ENCODE peak calls at places on chromosomes 2 and 18, in five cellular contexts. One of them, this sample, is unnamed.
A peak's percentile ranks its signal among the peaks of the same experiment; 100 is the strongest.

GRCh38 chr2:202736826-202737225 is 102.1 kb downstream of the FAM117B start:
- DNase-seq in body of pancreas: no peak
- DNase-seq in tibial artery: no peak
- DNase-seq in AG09319: no peak
- DNase-seq in endothelial cell: no peak
- DNase-seq in this sample: no peak

GRCh38 chr2:233831011-233831721 is 23.2 kb downstream of the HJURP start:
- DNase-seq in endothelial cell: no peak
- DNase-seq in body of pancreas: no peak
- DNase-seq in tibial artery: no peak
- DNase-seq in AG09319: no peak
- DNase-seq in this sample: no peak

GRCh38 chr18:24656571-24656971 is 196.1 kb downstream of the HRH4 start:
- DNase-seq in AG09319: no peak
- DNase-seq in body of pancreas: no peak
- DNase-seq in endothelial cell: no peak
- DNase-seq in tibial artery: no peak
- DNase-seq in this sample: no peak

GRCh38 chr2:69731147-69731546 is 10.8 kb upstream of the ANXA4 start:
- DNase-seq in endothelial cell: no peak
- DNase-seq in body of pancreas: no peak
- DNase-seq in tibial artery: no peak
- DNase-seq in AG09319: no peak
- DNase-seq in this sample: no peak

GRCh38 chr2:180077295-180077906 is 70.3 kb upstream of the CWC22 start:
- DNase-seq in AG09319: peak; percentile 1
- DNase-seq in body of pancreas: no peak
- DNase-seq in tibial artery: no peak
- DNase-seq in endothelial cell: no peak
- DNase-seq in this sample: no peak

GRCh38 chr2:232854082-232854481 is 16.0 kb upstream of the SNORC start:
- DNase-seq in tibial artery: no peak
- DNase-seq in AG09319: peak; percentile 55
- DNase-seq in endothelial cell: no peak
- DNase-seq in body of pancreas: peak; percentile 20
- DNase-seq in this sample: no peak

GRCh38 chr2:227402321-227402720 is 14.6 kb upstream of the SCYGR1 start:
- DNase-seq in body of pancreas: no peak
- DNase-seq in AG09319: no peak
- DNase-seq in endothelial cell: no peak
- DNase-seq in tibial artery: no peak
- DNase-seq in this sample: no peak

GRCh38 chr2:222292113-222292737 is 6.6 kb downstream of the PAX3 start:
- DNase-seq in endothelial cell: no peak
- DNase-seq in body of pancreas: no peak
- DNase-seq in AG09319: no peak
- DNase-seq in tibial artery: no peak
- DNase-seq in this sample: no peak

GRCh38 chr2:148552675-148553331 is 91.7 kb upstream of the EPC2 start:
- DNase-seq in endothelial cell: no peak
- DNase-seq in body of pancreas: no peak
- DNase-seq in tibial artery: no peak
- DNase-seq in AG09319: no peak
- DNase-seq in this sample: no peak

GRCh38 chr2:230668939-230669303 is 43.7 kb upstream of the CAB39 start:
- DNase-seq in body of pancreas: no peak
- DNase-seq in endothelial cell: no peak
- DNase-seq in AG09319: no peak
- DNase-seq in tibial artery: no peak
- DNase-seq in this sample: no peak

GRCh38 chr2:229164545-229165249 is 106.4 kb downstream of the PID1 start:
- DNase-seq in AG09319: no peak
- DNase-seq in tibial artery: no peak
- DNase-seq in body of pancreas: no peak
- DNase-seq in endothelial cell: no peak
- DNase-seq in this sample: no peak

GRCh38 chr18:45802814-45803492 is 22.5 kb upstream of the SIGLEC15 start:
- DNase-seq in tibial artery: no peak
- DNase-seq in AG09319: peak; percentile 81
- DNase-seq in body of pancreas: no peak
- DNase-seq in endothelial cell: no peak
- DNase-seq in this sample: no peak

GRCh38 chr2:241636983-241637232 is at the start of gene THAP4:
- DNase-seq in endothelial cell: peak; percentile 68
- DNase-seq in tibial artery: peak; percentile 31
- DNase-seq in AG09319: peak; percentile 39
- DNase-seq in body of pancreas: peak; percentile 60
- DNase-seq in this sample: peak; percentile 75

GRCh38 chr2:226953206-226953605 is 117.4 kb downstream of the RHBDD1 start:
- DNase-seq in body of pancreas: no peak
- DNase-seq in tibial artery: peak; percentile 86
- DNase-seq in AG09319: no peak
- DNase-seq in endothelial cell: no peak
- DNase-seq in this sample: no peak

GRCh38 chr2:56450772-56451171 is 267.0 kb downstream of the CCDC85A start:
- DNase-seq in endothelial cell: no peak
- DNase-seq in AG09319: no peak
- DNase-seq in body of pancreas: no peak
- DNase-seq in tibial artery: no peak
- DNase-seq in this sample: no peak

GRCh38 chr2:47041065-47041464 is 114.0 kb downstream of the STPG4 start:
- DNase-seq in body of pancreas: no peak
- DNase-seq in endothelial cell: no peak
- DNase-seq in tibial artery: no peak
- DNase-seq in AG09319: no peak
- DNase-seq in this sample: peak; percentile 68

GRCh38 chr2:224159345-224159928 is 120.4 kb upstream of the SERPINE2 start:
- DNase-seq in AG09319: no peak
- DNase-seq in tibial artery: no peak
- DNase-seq in body of pancreas: no peak
- DNase-seq in endothelial cell: no peak
- DNase-seq in this sample: no peak

GRCh38 chr18:39701839-39702238 is 2136.2 kb upstream of the CELF4 start:
- DNase-seq in AG09319: no peak
- DNase-seq in tibial artery: no peak
- DNase-seq in body of pancreas: no peak
- DNase-seq in endothelial cell: no peak
- DNase-seq in this sample: no peak

GRCh38 chr2:31434911-31435310 is 20.4 kb upstream of the XDH start:
- DNase-seq in AG09319: no peak
- DNase-seq in tibial artery: no peak
- DNase-seq in endothelial cell: no peak
- DNase-seq in body of pancreas: no peak
- DNase-seq in this sample: no peak

GRCh38 chr2:238408615-238409340 is 17.9 kb upstream of the ASB1 start:
- DNase-seq in body of pancreas: no peak
- DNase-seq in AG09319: no peak
- DNase-seq in tibial artery: peak; percentile 51
- DNase-seq in endothelial cell: no peak
- DNase-seq in this sample: no peak
- TF ChIP-seq CTCF in body of pancreas: no peak
- TF ChIP-seq CTCF in AG09319: no peak
- TF ChIP-seq CTCF in tibial artery: peak; percentile 10
- TF ChIP-seq CTCF in endothelial cell: no peak
- TF ChIP-seq CTCF in this sample: no peak

GRCh38 chr2:15748736-15749323 is 157.2 kb downstream of the DDX1 start:
- DNase-seq in AG09319: no peak
- DNase-seq in endothelial cell: peak; percentile 75
- DNase-seq in tibial artery: no peak
- DNase-seq in body of pancreas: peak; percentile 28
- DNase-seq in this sample: no peak
- TF ChIP-seq CTCF in AG09319: peak; percentile 27
- TF ChIP-seq CTCF in endothelial cell: peak; percentile 82
- TF ChIP-seq CTCF in tibial artery: no peak
- TF ChIP-seq CTCF in body of pancreas: no peak
- TF ChIP-seq CTCF in this sample: peak; percentile 33

DNA sequence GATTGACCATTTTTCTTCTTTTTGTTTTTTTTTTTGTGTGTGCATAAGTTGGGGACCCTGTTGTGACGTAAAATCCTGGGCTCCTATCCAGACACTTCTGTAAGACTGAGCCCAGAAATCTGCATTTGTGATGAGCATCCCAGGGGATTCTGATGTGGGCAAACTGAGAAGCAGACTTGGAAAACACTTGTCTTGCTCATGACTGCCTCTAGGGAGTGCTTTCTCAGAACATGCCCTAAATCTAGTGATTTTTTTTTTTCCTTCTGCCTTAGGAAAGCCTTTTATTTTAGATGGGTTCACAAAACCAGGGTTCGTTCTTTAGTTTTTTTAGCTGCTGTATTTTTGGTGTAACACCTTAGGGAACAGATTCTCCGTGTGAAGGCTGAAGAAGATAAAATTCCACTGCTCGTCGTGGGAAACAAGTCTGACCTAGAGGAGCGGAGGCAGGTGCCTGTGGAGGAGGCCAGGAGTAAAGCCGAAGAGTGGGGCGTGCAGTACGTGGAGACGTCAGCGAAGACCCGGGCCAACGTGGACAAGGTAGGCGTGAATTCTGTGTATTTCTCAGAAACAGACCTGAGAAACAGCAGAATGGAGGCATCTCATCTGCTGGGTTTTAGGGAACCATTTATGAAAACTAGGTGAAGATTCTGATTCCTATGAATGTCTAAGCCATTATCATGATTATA is 36.7 kb downstream of the RALB start:
- DNase-seq in body of pancreas: no peak
- DNase-seq in endothelial cell: no peak
- DNase-seq in tibial artery: no peak
- DNase-seq in AG09319: no peak
- DNase-seq in this sample: no peak
- TF ChIP-seq CTCF in body of pancreas: no peak
- TF ChIP-seq CTCF in endothelial cell: no peak
- TF ChIP-seq CTCF in tibial artery: no peak
- TF ChIP-seq CTCF in AG09319: no peak
- TF ChIP-seq CTCF in this sample: no peak

GRCh38 chr2:51194656-51195055 is 162.7 kb upstream of the NRXN1 start:
- DNase-seq in tibial artery: no peak
- DNase-seq in AG09319: no peak
- DNase-seq in endothelial cell: no peak
- DNase-seq in body of pancreas: no peak
- DNase-seq in this sample: no peak
- TF ChIP-seq CTCF in tibial artery: no peak
- TF ChIP-seq CTCF in AG09319: no peak
- TF ChIP-seq CTCF in endothelial cell: no peak
- TF ChIP-seq CTCF in body of pancreas: no peak
- TF ChIP-seq CTCF in this sample: no peak

DNA sequence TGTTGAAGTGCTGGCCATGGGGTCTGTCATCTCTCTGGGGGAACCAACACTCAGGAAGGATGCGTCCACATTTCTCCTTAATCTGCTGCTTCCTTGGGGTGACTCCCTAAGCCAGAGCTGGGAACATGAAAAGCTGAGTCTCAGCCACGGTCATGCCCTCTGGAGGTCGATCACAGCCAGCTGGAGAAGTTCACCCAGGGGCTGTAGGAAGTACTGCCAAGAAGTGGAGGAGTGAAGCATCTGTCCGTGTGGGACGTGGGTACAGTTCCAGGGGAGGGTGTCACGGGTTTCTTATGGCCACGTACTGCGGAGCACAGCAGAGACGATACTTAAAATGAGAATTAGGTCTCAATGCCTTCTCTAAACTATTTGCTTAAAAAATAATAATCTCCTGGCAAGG is 42.4 kb upstream of the IGFBP2 start:
- DNase-seq in body of pancreas: peak; percentile 63
- DNase-seq in endothelial cell: no peak
- DNase-seq in tibial artery: no peak
- DNase-seq in AG09319: peak; percentile 24
- DNase-seq in this sample: peak; percentile 43
- TF ChIP-seq CTCF in body of pancreas: no peak
- TF ChIP-seq CTCF in endothelial cell: no peak
- TF ChIP-seq CTCF in tibial artery: no peak
- TF ChIP-seq CTCF in AG09319: peak; percentile 23
- TF ChIP-seq CTCF in this sample: peak; percentile 36

GRCh38 chr2:137050949-137051348 is 285.6 kb downstream of the THSD7B start:
- DNase-seq in tibial artery: no peak
- DNase-seq in endothelial cell: no peak
- DNase-seq in body of pancreas: no peak
- DNase-seq in AG09319: no peak
- DNase-seq in this sample: no peak
- TF ChIP-seq CTCF in tibial artery: no peak
- TF ChIP-seq CTCF in endothelial cell: peak; percentile 46
- TF ChIP-seq CTCF in body of pancreas: no peak
- TF ChIP-seq CTCF in AG09319: no peak
- TF ChIP-seq CTCF in this sample: no peak

DNA sequence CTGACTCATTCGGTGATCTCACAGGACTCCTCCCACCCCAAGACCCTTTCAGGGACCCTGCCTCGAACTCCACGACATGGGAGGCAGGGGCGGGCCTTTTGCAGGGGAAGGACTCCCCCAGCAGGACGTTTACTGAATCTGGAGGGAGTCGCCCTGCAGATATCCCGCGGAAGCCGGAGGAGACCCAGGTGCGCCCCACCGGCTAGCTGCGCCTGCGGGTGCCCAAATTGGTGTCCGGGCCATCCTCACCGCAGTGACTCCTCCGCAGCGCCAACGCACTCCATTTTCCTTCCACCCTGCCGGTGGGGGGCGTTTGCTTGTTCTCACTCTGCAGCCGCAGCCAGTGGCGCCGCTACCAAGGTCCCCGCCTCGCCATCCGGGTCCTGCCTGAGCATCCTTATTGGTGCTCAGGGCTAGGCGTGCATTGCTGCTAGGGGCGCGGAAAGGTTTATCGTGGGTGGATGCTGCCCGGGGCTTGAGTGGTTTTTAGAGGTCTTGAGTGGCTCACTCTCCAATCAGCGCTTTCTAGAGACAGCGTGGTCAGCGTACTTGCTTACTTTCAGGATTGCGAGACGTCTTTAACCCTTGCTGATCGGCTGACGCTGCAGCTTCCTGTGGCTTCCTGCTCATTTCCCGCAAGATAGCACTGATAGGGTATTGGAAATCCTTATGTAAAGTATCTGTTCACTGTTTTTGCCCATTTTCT is 81.4 kb downstream of the BIN1 start:
- DNase-seq in body of pancreas: peak; percentile 75
- DNase-seq in endothelial cell: peak; percentile 84
- DNase-seq in tibial artery: peak; percentile 72
- DNase-seq in AG09319: peak; percentile 56
- DNase-seq in this sample: peak; percentile 51
- TF ChIP-seq CTCF in body of pancreas: no peak
- TF ChIP-seq CTCF in endothelial cell: peak; percentile 28
- TF ChIP-seq CTCF in tibial artery: no peak
- TF ChIP-seq CTCF in AG09319: peak; percentile 48
- TF ChIP-seq CTCF in this sample: no peak